ENCODE peak calls at places on chromosomes 5 and 9, in six cellular contexts. U is neural progenitor cell, Z is PC-3, D is GM23338, A is PC-9, M is MM.1S. V is an unnamed sample. For H3K79me2 and H3F3A, the result is how much of the 10 kb centered on the place peaks cover.

GRCh38 chr9:91948423-91949292 is 1.4 kb downstream of the ROR2 start:
- DNase-seq in U (peak), Z (no peak), D (peak), A (no peak), M (peak), V (peak)

GRCh38 chr9:111178361-111179043 is 140.2 kb upstream of the LPAR1 start:
- DNase-seq in U (no peak), Z (no peak), D (no peak), A (no peak), M (no peak), V (peak)

GRCh38 chr5:6829150-6829784 is 116.0 kb downstream of the TENT4A start:
- DNase-seq in U (no peak), Z (no peak), D (no peak), A (no peak), M (peak), V (peak)

GRCh38 chr9:108859459-108860114 is 2.5 kb upstream of the ACTL7A start:
- DNase-seq in U (no peak), Z (no peak), D (no peak), A (no peak), M (no peak), V (no peak)

GRCh38 chr5:83157120-83157519 is 79.8 kb downstream of the XRCC4 start:
- DNase-seq in U (no peak), Z (no peak), D (no peak), A (no peak), M (no peak), V (no peak)

GRCh38 chr9:132671620-132672412 is 1.6 kb downstream of the GTF3C4 start:
- DNase-seq in U (no peak), Z (no peak), D (no peak), A (no peak), M (no peak), V (peak)

GRCh38 chr5:155027993-155028629 is 14.6 kb downstream of the KIF4B start:
- DNase-seq in U (peak), Z (peak), D (peak), A (no peak), M (no peak), V (no peak)

GRCh38 chr9:104921067-104921741 is 6.8 kb downstream of the ABCA1 start:
- DNase-seq in U (no peak), Z (no peak), D (no peak), A (no peak), M (peak), V (no peak)

GRCh38 chr5:10513501-10514442 is 50.1 kb upstream of the ANKRD33B start:
- DNase-seq in U (peak), Z (peak), D (peak), A (peak), M (no peak), V (peak)

GRCh38 chr5:95382843-95383242 is 8.3 kb upstream of the FAM81B start:
- DNase-seq in U (no peak), Z (no peak), D (no peak), A (no peak), M (no peak), V (no peak)

GRCh38 chr9:69097053-69097452 is 61.5 kb downstream of the FXN start:
- DNase-seq in U (no peak), Z (no peak), D (no peak), A (peak), M (no peak), V (peak)

DNA sequence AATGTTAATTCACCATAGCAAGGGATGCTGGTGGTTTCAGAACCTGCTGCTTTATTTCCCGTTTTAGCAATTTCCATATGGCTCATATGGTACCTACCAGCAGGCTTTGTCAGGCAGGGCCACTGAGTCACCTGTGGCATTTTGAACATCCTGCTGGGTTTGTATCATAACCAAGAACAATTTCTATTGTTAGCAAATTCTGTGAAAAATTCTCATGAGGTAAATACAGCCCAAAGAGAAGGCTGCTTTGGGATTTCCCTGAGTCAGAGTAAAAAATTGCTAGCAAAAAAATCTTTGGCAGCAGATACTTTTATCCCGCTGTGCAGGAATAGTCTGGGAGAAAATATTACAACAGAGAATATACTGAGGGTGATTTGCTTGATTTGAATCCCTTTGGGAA is 52.7 kb downstream of the PRR16 start:
- DNase-seq in U (no peak), Z (no peak), D (no peak), A (no peak), M (no peak), V (peak)
- H3K79me2 ChIP-seq in U (under half), Z (under half), D (under half), A (under half), M (under half), V (half or more)

DNA sequence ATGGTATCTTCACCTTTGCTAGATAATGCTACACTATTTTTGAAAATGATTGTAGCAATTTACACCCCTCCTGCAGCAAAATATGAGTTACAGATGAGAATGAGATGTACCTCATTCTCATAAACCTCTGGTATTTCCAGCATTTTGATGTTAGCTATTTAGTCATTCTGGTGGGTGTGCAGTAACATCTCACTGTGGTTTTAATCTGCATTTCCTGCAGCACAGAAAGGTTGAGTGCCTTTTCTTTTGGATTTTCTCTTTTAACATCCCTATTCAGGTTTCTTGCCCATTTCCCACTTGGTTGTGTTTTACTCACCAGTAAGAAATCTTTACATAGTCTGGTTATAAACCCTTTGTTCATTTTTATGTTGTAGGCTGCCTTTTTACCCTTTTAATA is 206.2 kb downstream of the NR3C1 start:
- DNase-seq in U (no peak), Z (no peak), D (no peak), A (no peak), M (no peak), V (peak)
- H3F3A ChIP-seq in U (under half), Z (under half), D (under half), A (under half), M (under half), V (half or more)

GRCh38 chr9:130002320-130002719 is 40.7 kb downstream of the FNBP1 start:
- DNase-seq in U (no peak), Z (no peak), D (peak), A (no peak), M (no peak), V (no peak)

GRCh38 chr9:129999123-129999510 is 43.9 kb downstream of the FNBP1 start:
- DNase-seq in U (no peak), Z (no peak), D (no peak), A (no peak), M (no peak), V (peak)

GRCh38 chr9:130001185-130001584 is 41.8 kb downstream of the FNBP1 start:
- DNase-seq in U (no peak), Z (no peak), D (no peak), A (no peak), M (no peak), V (no peak)

GRCh38 chr9:130008577-130008976 is 34.4 kb downstream of the FNBP1 start:
- DNase-seq in U (no peak), Z (no peak), D (no peak), A (no peak), M (no peak), V (no peak)

DNA sequence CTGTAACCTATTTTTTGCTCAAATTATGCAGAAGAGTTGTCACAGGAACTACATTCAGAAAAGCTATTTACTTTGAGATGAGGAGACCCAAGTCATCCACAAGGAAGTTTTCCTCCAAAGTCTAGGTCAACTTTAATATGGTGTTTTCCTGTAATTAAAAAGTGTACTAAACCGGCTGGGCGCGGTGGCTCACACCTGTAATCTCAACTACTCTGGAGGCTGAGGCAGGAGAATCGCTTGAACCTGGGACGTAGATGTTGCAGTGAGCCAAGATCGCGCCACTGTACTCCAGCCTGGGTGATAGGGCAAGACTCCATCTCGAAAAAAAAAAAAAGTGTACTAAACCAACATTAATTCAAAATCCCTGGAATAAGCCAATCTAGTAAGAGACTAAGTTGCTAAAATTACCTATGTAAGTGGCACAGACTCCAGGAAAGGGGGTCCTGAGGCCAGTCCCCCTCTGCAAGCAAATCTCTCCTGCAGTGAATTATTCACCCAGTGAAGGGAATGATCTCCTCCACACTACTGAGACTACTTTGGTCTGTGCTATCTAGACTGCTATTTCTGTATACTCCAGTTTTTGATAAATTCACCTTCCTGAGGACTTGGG is 38.9 kb downstream of the FNBP1 start:
- DNase-seq in U (no peak), Z (no peak), D (no peak), A (no peak), M (no peak), V (no peak)
- H3K79me2 ChIP-seq in U (under half), Z (under half), D (under half), A (under half), M (under half), V (half or more)

DNA sequence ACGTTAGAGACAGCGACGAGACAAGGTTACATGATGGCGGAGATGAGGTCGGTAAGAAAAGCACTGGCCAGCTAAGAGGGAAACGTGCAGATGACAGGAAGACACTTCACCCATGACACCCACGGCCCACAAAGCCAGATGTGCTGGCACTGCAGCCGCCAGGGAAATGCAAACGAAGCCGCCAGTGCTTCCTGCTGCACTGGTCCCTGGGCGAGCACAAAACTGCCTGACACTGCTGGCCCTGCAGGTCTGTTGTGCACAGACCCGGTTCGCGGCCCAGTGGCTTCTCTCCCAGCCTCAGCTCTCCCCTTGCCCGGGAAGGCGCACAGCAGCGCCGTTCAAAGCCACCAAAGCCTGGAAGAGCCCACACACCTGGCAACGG is 20.3 kb downstream of the QSOX2 start:
- DNase-seq in U (no peak), Z (no peak), D (no peak), A (no peak), M (no peak), V (no peak)
- H3F3A ChIP-seq in U (under half), Z (under half), D (under half), A (under half), M (under half), V (under half)

GRCh38 chr5:126422994-126423788 is at the start of gene GRAMD2B:
- DNase-seq in U (peak), Z (peak), D (peak), A (peak), M (peak), V (peak)

GRCh38 chr5:126433708-126434107 is 10.5 kb downstream of the GRAMD2B start:
- DNase-seq in U (no peak), Z (no peak), D (no peak), A (no peak), M (no peak), V (peak)

GRCh38 chr5:126430631-126431030 is 7.4 kb downstream of the GRAMD2B start:
- DNase-seq in U (no peak), Z (no peak), D (no peak), A (no peak), M (no peak), V (no peak)

DNA sequence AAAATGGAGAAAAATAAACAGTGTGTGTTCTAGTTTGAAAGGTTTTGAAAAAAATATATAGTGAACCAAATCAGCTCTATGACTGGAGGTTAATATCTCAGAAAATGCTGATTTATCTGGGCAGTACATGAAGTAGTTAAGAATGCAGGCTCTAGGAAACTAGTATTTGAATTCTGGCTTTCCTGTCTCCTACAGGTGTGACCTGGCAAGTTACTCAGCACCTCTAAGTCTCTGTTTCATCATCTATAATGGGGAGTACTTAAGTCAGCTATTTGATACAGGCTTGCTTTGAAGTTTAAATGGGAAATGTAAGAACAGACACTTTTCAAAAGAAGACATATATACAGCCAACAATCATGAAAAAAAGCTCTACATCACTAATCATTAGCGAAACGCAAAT is 5.2 kb downstream of the GRAMD2B start:
- DNase-seq in U (no peak), Z (no peak), D (no peak), A (no peak), M (peak), V (no peak)
- H3K79me2 ChIP-seq in U (under half), Z (half or more), D (half or more), A (under half), M (under half), V (half or more)

GRCh38 chr5:78730300-78731094 is 81.9 kb upstream of the LHFPL2 start:
- DNase-seq in U (no peak), Z (no peak), D (no peak), A (no peak), M (no peak), V (no peak)

GRCh38 chr5:78724061-78724460 is 75.5 kb upstream of the LHFPL2 start:
- DNase-seq in U (no peak), Z (no peak), D (no peak), A (no peak), M (no peak), V (no peak)

GRCh38 chr5:78727786-78728761 is 79.5 kb upstream of the LHFPL2 start:
- DNase-seq in U (no peak), Z (no peak), D (no peak), A (no peak), M (peak), V (no peak)

GRCh38 chr5:78726003-78726402 is 77.4 kb upstream of the LHFPL2 start:
- DNase-seq in U (no peak), Z (no peak), D (no peak), A (no peak), M (no peak), V (no peak)

GRCh38 chr5:78726556-78726955 is 78.0 kb upstream of the LHFPL2 start:
- DNase-seq in U (no peak), Z (no peak), D (no peak), A (no peak), M (no peak), V (no peak)
- H3F3A ChIP-seq in U (under half), Z (under half), D (under half), A (under half), M (under half), V (under half)

GRCh38 chr5:88768411-88768810 is 114.6 kb downstream of the MEF2C start:
- DNase-seq in U (no peak), Z (no peak), D (no peak), A (no peak), M (no peak), V (no peak)

GRCh38 chr5:88769165-88769564 is 113.8 kb downstream of the MEF2C start:
- DNase-seq in U (no peak), Z (peak), D (no peak), A (no peak), M (no peak), V (peak)

GRCh38 chr5:88772831-88773230 is 110.2 kb downstream of the MEF2C start:
- DNase-seq in U (no peak), Z (no peak), D (no peak), A (no peak), M (no peak), V (no peak)

GRCh38 chr5:88772047-88772446 is 110.9 kb downstream of the MEF2C start:
- DNase-seq in U (no peak), Z (peak), D (no peak), A (no peak), M (no peak), V (no peak)

DNA sequence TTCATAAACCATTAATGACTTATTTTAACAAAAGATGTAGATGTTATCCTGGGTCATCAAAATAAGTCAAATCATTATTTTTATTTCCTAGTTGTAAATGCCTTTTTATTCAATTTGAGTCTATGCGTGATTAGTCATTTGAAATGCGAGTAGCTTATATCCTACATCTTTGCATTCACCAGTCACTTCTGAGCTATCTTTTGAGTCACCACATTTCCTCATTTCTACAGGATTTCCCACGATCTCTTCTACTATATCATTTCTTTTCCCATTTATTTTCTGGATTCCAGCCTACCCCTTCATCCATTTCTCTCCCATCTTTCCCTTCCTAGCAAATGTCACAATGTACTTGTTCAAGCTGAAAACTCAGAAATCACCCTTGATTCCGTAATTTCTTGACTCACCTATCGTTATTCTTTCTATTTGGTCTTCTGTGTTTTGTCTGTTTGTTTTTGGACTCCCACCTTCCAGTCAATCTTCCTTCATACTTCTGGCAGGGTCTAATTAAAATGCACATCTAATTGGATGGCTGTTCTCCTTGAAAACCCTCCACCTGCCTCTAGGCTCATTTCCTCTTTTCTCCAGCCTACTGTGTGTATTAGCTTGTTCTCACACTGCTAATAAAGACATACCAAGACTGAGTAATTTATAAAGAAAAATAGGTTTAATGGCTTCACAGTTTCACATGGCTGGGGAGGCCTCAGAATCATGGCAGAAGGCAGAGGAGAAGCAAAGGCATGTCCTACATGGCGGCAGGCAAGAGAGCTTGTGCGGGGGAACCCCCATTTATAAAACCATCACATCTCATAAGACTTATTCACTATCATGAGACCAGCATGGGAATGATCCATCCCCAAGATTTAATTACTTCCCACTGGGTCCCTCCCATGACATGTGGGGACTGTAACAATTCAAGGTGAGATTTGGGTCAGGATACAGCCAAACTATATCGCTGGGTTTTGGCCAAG is 112.4 kb downstream of the MEF2C start:
- DNase-seq in U (no peak), Z (peak), D (no peak), A (no peak), M (no peak), V (peak)
- H3K79me2 ChIP-seq in U (under half), Z (under half), D (under half), A (under half), M (half or more), V (under half)

V was measured in GM23248.